ENCODE peak calls at places on chromosome 7, in five cellular contexts. One of them, this sample, is unnamed.

GRCh38 chr7:132614428-132615076 is 38.3 kb upstream of the PLXNA4 start:
- DNase-seq in SK-N-SH: no peak
- DNase-seq in K562: no peak
- DNase-seq in GM12878: no peak
- DNase-seq in HepG2: no peak
- DNase-seq in this sample: no peak

GRCh38 chr7:6160191-6160623 is 112.2 kb downstream of the CYTH3 start:
- DNase-seq in HepG2: no peak
- DNase-seq in GM12878: no peak
- DNase-seq in K562: no peak
- DNase-seq in SK-N-SH: peak; percentile 96
- DNase-seq in this sample: peak; percentile 68

GRCh38 chr7:44995555-44996493 is 4.2 kb upstream of the CCM2 start:
- DNase-seq in GM12878: peak; percentile 52
- DNase-seq in K562: no peak
- DNase-seq in SK-N-SH: no peak
- DNase-seq in HepG2: no peak
- DNase-seq in this sample: no peak

GRCh38 chr7:151426486-151426905 is 13.4 kb downstream of the CRYGN start:
- DNase-seq in K562: no peak
- DNase-seq in SK-N-SH: no peak
- DNase-seq in GM12878: no peak
- DNase-seq in HepG2: no peak
- DNase-seq in this sample: peak; percentile 63

GRCh38 chr7:29955799-29956476 is 33.7 kb downstream of the SCRN1 start:
- DNase-seq in SK-N-SH: no peak
- DNase-seq in GM12878: no peak
- DNase-seq in K562: no peak
- DNase-seq in HepG2: no peak
- DNase-seq in this sample: no peak

GRCh38 chr7:99579281-99579955 is 18.6 kb upstream of the TMEM225B start:
- DNase-seq in GM12878: no peak
- DNase-seq in HepG2: no peak
- DNase-seq in K562: no peak
- DNase-seq in SK-N-SH: no peak
- DNase-seq in this sample: no peak

GRCh38 chr7:63008366-63008765 is 990.3 kb upstream of the ZNF722 start:
- DNase-seq in HepG2: no peak
- DNase-seq in SK-N-SH: no peak
- DNase-seq in GM12878: no peak
- DNase-seq in K562: no peak
- DNase-seq in this sample: no peak

GRCh38 chr7:67589178-67589577 is 592.5 kb downstream of the TYW1 start:
- DNase-seq in K562: no peak
- DNase-seq in HepG2: no peak
- DNase-seq in GM12878: no peak
- DNase-seq in SK-N-SH: no peak
- DNase-seq in this sample: no peak

GRCh38 chr7:98286093-98286525 is 4.6 kb downstream of the BRI3 start:
- DNase-seq in GM12878: no peak
- DNase-seq in HepG2: peak; percentile 30
- DNase-seq in K562: peak; percentile 37
- DNase-seq in SK-N-SH: peak; percentile 33
- DNase-seq in this sample: no peak

GRCh38 chr7:2726316-2727018 is 38.5 kb downstream of the AMZ1 start:
- DNase-seq in HepG2: no peak
- DNase-seq in SK-N-SH: no peak
- DNase-seq in GM12878: no peak
- DNase-seq in K562: no peak
- DNase-seq in this sample: no peak

GRCh38 chr7:1621718-1622117 is 48.4 kb upstream of the ELFN1 start:
- DNase-seq in K562: no peak
- DNase-seq in GM12878: no peak
- DNase-seq in HepG2: no peak
- DNase-seq in SK-N-SH: no peak
- DNase-seq in this sample: no peak

GRCh38 chr7:155558961-155559360 is 12.6 kb upstream of the CNPY1 start:
- DNase-seq in HepG2: no peak
- DNase-seq in GM12878: no peak
- DNase-seq in K562: no peak
- DNase-seq in SK-N-SH: no peak
- DNase-seq in this sample: no peak
- TF ChIP-seq FOXM1 in HepG2: no peak
- TF ChIP-seq FOXM1 in GM12878: no peak
- TF ChIP-seq FOXM1 in K562: no peak
- TF ChIP-seq FOXM1 in SK-N-SH: no peak
- TF ChIP-seq FOXM1 in this sample: no peak

DNA sequence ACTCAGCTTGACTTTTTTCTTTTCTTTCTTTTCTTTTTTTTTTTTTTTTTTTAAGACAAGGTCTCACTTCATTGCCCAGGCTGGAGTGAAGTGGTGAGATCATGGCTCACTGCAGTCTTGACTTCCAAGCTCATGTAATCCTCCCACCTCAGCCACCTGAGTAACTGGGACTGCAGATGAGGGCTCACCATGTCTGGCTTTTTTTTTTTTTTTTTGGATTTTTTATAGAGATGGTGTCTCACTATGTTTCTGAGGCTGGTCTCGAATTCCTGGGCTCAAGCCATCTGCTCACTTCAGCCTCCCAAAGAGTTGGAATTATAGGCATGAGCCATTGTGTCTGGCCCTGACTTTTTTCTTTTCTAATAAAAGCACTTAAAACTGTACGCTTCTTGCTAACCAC is 358.2 kb upstream of the IGFBP3 start:
- DNase-seq in HepG2: no peak
- DNase-seq in GM12878: no peak
- DNase-seq in K562: no peak
- DNase-seq in SK-N-SH: no peak
- DNase-seq in this sample: no peak
- TF ChIP-seq FOXM1 in HepG2: no peak
- TF ChIP-seq FOXM1 in GM12878: no peak
- TF ChIP-seq FOXM1 in K562: no peak
- TF ChIP-seq FOXM1 in SK-N-SH: no peak
- TF ChIP-seq FOXM1 in this sample: no peak

GRCh38 chr7:35849954-35850353 is 49.1 kb downstream of the SEPTIN7 start:
- DNase-seq in HepG2: no peak
- DNase-seq in GM12878: no peak
- DNase-seq in SK-N-SH: no peak
- DNase-seq in K562: no peak
- DNase-seq in this sample: no peak

GRCh38 chr7:35849158-35849831 is 48.4 kb downstream of the SEPTIN7 start:
- DNase-seq in SK-N-SH: no peak
- DNase-seq in K562: no peak
- DNase-seq in GM12878: no peak
- DNase-seq in HepG2: no peak
- DNase-seq in this sample: peak; percentile 14

GRCh38 chr7:35848728-35849127 is 47.9 kb downstream of the SEPTIN7 start:
- DNase-seq in SK-N-SH: no peak
- DNase-seq in K562: no peak
- DNase-seq in HepG2: no peak
- DNase-seq in GM12878: no peak
- DNase-seq in this sample: no peak

DNA sequence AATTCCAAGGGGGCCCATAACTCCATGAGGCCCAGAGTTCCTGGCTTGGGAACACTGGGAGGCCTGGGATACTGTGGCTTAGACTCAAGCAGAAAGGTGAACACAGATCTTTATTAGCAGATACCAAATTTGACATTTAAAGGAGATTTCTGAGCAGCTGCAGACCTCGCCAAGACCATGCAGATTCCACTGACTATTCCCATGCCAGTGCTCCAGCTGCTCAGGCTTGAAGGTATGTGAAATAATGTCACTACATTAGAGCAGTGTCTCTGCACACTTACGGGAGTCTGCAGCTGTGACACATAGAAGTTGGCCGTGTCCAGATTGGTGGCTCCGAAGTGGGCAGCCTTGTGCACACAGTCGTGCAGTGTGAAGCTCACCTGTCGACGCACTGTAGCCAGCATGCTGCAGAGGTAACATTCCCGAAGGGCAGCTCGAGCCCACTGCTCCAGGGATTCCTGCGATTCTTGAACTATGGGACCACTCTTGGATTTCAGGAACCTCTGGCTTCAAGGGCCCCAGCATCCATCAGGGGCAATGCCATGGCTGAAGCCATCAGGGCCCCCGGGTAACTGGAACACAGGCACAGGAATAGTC is 46.1 kb downstream of the SEPTIN7 start:
- DNase-seq in HepG2: no peak
- DNase-seq in GM12878: no peak
- DNase-seq in SK-N-SH: no peak
- DNase-seq in K562: no peak
- DNase-seq in this sample: no peak
- TF ChIP-seq FOXM1 in HepG2: no peak
- TF ChIP-seq FOXM1 in GM12878: no peak
- TF ChIP-seq FOXM1 in SK-N-SH: no peak
- TF ChIP-seq FOXM1 in K562: no peak
- TF ChIP-seq FOXM1 in this sample: no peak

GRCh38 chr7:101768280-101768679 is 49.1 kb upstream of the CUX1 start:
- DNase-seq in GM12878: no peak
- DNase-seq in HepG2: no peak
- DNase-seq in SK-N-SH: no peak
- DNase-seq in K562: no peak
- DNase-seq in this sample: no peak
- TF ChIP-seq FOXM1 in GM12878: no peak
- TF ChIP-seq FOXM1 in HepG2: no peak
- TF ChIP-seq FOXM1 in SK-N-SH: no peak
- TF ChIP-seq FOXM1 in K562: no peak
- TF ChIP-seq FOXM1 in this sample: no peak

DNA sequence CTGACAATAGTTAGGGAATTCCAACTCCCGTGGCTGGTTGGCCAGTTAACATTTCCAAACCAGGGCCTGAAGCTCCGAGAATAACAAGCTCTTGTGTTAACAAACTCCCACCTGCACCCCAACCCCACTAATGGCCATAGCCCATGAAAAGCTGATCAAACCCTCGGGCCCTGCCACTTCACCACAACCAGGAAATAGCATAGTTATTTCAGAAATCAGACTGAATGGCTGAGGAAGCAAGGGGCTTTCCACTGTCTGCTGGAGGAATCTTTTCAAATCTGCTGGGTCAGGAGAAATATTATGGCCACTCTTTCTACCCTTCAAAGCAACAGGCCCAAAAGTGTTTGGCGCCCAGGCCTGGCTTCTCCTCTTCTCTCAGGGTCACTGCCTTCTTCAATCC is 145.6 kb downstream of the GLCCI1 start:
- DNase-seq in SK-N-SH: no peak
- DNase-seq in GM12878: no peak
- DNase-seq in HepG2: no peak
- DNase-seq in K562: no peak
- DNase-seq in this sample: no peak
- TF ChIP-seq FOXM1 in SK-N-SH: no peak
- TF ChIP-seq FOXM1 in GM12878: peak; percentile 69
- TF ChIP-seq FOXM1 in HepG2: no peak
- TF ChIP-seq FOXM1 in K562: no peak
- TF ChIP-seq FOXM1 in this sample: no peak

DNA sequence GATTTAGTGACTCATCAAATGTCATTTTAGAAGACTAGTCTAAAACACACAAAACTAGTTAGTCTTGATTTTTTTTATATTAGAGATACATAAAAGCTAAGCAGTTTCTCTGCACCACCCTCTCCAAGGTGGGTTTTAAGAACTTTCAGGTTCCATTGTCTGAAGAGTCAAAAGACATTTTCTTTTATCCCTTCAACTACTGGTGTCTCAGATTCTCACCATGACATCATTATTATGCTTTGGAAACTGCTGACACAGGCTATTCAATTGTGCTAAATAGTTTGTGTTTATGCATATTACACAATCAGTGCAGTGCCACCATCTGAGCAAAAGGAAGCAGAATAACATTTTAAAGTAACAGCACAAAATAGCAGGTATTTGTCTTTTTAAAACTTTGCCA is 52.2 kb downstream of the IGF2BP3 start:
- DNase-seq in HepG2: no peak
- DNase-seq in SK-N-SH: no peak
- DNase-seq in K562: peak; percentile 23
- DNase-seq in GM12878: no peak
- DNase-seq in this sample: no peak
- TF ChIP-seq FOXM1 in HepG2: no peak
- TF ChIP-seq FOXM1 in SK-N-SH: no peak
- TF ChIP-seq FOXM1 in K562: no peak
- TF ChIP-seq FOXM1 in GM12878: no peak
- TF ChIP-seq FOXM1 in this sample: no peak

DNA sequence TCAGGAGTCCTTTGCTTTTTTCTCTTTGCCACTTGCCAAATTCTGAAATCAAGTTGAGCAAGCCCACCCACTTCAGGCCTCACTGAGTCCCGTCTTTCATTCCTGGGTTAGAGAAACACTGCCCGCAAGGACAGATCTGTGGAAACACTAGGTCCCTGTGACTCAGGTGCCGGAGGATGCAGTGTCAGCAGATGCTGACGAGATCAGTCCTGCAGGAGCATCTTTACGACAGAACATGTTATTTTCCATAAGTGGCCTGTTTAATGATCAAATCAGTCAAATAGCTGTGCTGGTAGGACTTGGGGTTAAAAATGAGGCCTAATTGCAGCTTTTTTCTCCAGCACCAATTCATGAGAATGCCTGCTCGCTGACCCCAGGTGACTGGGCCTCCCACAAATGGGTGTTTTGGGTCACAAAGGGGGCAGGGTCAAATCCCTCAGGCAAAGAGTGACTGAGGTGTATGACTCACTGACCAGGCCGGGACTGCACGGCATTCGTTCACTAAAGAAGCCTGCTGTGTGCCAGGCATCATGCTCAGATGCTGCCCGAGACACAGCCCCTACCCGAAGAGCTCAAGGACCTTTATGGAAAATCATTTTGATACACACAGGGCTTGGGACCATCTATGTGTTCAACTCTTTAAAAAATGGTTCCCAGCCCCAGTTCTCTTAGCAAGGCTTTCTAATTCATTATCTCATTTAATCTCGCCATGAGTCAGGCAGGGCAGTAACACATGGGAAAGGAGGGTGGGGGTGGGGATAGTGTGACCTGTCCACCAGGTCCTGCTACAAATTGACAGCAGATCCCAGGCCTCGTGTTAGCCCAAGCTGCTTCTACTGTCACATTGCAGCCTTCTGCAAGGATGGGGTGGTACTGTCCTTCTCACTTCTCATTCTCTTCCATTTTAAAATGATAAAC is 21.0 kb downstream of the ZNF775 start:
- DNase-seq in HepG2: no peak
- DNase-seq in SK-N-SH: peak; percentile 72
- DNase-seq in K562: peak; percentile 83
- DNase-seq in GM12878: no peak
- DNase-seq in this sample: no peak
- TF ChIP-seq FOXM1 in HepG2: no peak
- TF ChIP-seq FOXM1 in SK-N-SH: no peak
- TF ChIP-seq FOXM1 in K562: no peak
- TF ChIP-seq FOXM1 in GM12878: no peak
- TF ChIP-seq FOXM1 in this sample: no peak

GRCh38 chr7:47614450-47614849 is 32.5 kb upstream of the TNS3 start:
- DNase-seq in K562: no peak
- DNase-seq in SK-N-SH: no peak
- DNase-seq in GM12878: no peak
- DNase-seq in HepG2: no peak
- DNase-seq in this sample: no peak
- TF ChIP-seq FOXM1 in K562: no peak
- TF ChIP-seq FOXM1 in SK-N-SH: no peak
- TF ChIP-seq FOXM1 in GM12878: no peak
- TF ChIP-seq FOXM1 in HepG2: no peak
- TF ChIP-seq FOXM1 in this sample: no peak

This sample was measured in HEK293T.